ENCODE peak calls at places on chromosomes 7 and 10, in seven cellular contexts. P is aorta, T is colonic mucosa, R is lower lobe of right lung, F is thoracic aorta, B is hepatocyte, M is ovary. I is an unnamed sample.

GRCh38 chr7:155885162-155886160 is 73.2 kb upstream of the SHH start:
- DNase-seq in P (no peak), T (no peak), R (no peak), F (no peak), B (peak; percentile 63), M (no peak), I (no peak)

GRCh38 chr7:113370910-113371309 is 252.6 kb upstream of the SMIM30 start:
- DNase-seq in P (no peak), T (no peak), R (no peak), F (no peak), B (no peak), M (no peak), I (no peak)

GRCh38 chr7:32059289-32060045 is 10.7 kb downstream of the PDE1C start:
- DNase-seq in P (no peak), T (no peak), R (no peak), F (no peak), B (peak; percentile 31), M (no peak), I (no peak)

GRCh38 chr10:104546756-104547155 is 94.3 kb upstream of the SORCS3 start:
- DNase-seq in P (no peak), T (no peak), R (no peak), F (no peak), B (no peak), M (no peak), I (no peak)

GRCh38 chr10:77004917-77005564 is 632.6 kb downstream of the KCNMA1 start:
- DNase-seq in P (no peak), T (peak; percentile 33), R (no peak), F (no peak), B (peak; percentile 66), M (no peak), I (peak; percentile 19)

GRCh38 chr10:124296813-124297788 is 121.6 kb downstream of the OAT start:
- DNase-seq in P (no peak), T (no peak), R (no peak), F (no peak), B (no peak), M (no peak), I (no peak)

GRCh38 chr7:42763137-42763551 is 148.7 kb downstream of the C7orf25 start:
- DNase-seq in P (no peak), T (no peak), R (no peak), F (no peak), B (no peak), M (no peak), I (no peak)

GRCh38 chr10:32077896-32078295 is 21.7 kb upstream of the KIF5B start:
- DNase-seq in P (peak; percentile 62), T (no peak), R (no peak), F (no peak), B (peak; percentile 49), M (no peak), I (peak; percentile 51)

GRCh38 chr10:26213157-26213780 is 3.3 kb upstream of the GAD2 start:
- DNase-seq in P (no peak), T (no peak), R (no peak), F (no peak), B (no peak), M (no peak), I (no peak)

GRCh38 chr10:35398355-35398754 is 62.0 kb downstream of the CCNY start:
- DNase-seq in P (no peak), T (no peak), R (no peak), F (no peak), B (no peak), M (no peak), I (no peak)

GRCh38 chr7:91357929-91358328 is 93.7 kb downstream of the FZD1 start:
- DNase-seq in P (no peak), T (no peak), R (no peak), F (no peak), B (no peak), M (no peak), I (no peak)

GRCh38 chr7:4791738-4792536 is 16.5 kb downstream of the AP5Z1 start:
- DNase-seq in P (peak; percentile 78), T (peak; percentile 77), R (peak; percentile 83), F (no peak), B (peak; percentile 50), M (peak; percentile 94), I (peak; percentile 41)

GRCh38 chr10:132882481-132882951 is 59.9 kb downstream of the CFAP46 start:
- DNase-seq in P (peak; percentile 32), T (no peak), R (no peak), F (no peak), B (no peak), M (no peak), I (no peak)

GRCh38 chr7:103314849-103315248 is 17.6 kb downstream of the PMPCB start:
- DNase-seq in P (no peak), T (no peak), R (no peak), F (no peak), B (no peak), M (no peak), I (no peak)
- H3K36me3 ChIP-seq in P (peaks cover 10% of the 10 kb centered on the region), T (peaks cover 3% of the 10 kb centered on the region), R (peaks cover 100% of the 10 kb centered on the region), F (peaks cover 67% of the 10 kb centered on the region), B (peaks cover 12% of the 10 kb centered on the region), M (no peaks in the 10 kb centered on the region), I (peaks cover 15% of the 10 kb centered on the region)

GRCh38 chr10:86775056-86775858 is 18.8 kb downstream of the BMPR1A start:
- DNase-seq in P (no peak), T (no peak), R (no peak), F (no peak), B (peak; percentile 46), M (no peak), I (no peak)

GRCh38 chr10:86773486-86773885 is 17.1 kb downstream of the BMPR1A start:
- DNase-seq in P (no peak), T (no peak), R (no peak), F (no peak), B (no peak), M (no peak), I (no peak)

GRCh38 chr10:86769991-86770390 is 13.6 kb downstream of the BMPR1A start:
- DNase-seq in P (peak; percentile 42), T (no peak), R (no peak), F (no peak), B (no peak), M (no peak), I (no peak)

GRCh38 chr10:86768431-86768830 is 12.0 kb downstream of the BMPR1A start:
- DNase-seq in P (no peak), T (no peak), R (no peak), F (no peak), B (no peak), M (no peak), I (no peak)

GRCh38 chr10:86770412-86770960 is 14.1 kb downstream of the BMPR1A start:
- DNase-seq in P (no peak), T (no peak), R (no peak), F (no peak), B (no peak), M (no peak), I (no peak)
- H3K4me1 ChIP-seq in P (peaks cover 5% of the 10 kb centered on the region), T (no peaks in the 10 kb centered on the region), R (peaks cover 27% of the 10 kb centered on the region), F (peaks cover 90% of the 10 kb centered on the region), B (peaks cover 9% of the 10 kb centered on the region), M (peaks cover 15% of the 10 kb centered on the region), I (peaks cover 13% of the 10 kb centered on the region)

GRCh38 chr10:103106556-103106955 is 86.5 kb downstream of the NT5C2 start:
- DNase-seq in P (no peak), T (no peak), R (no peak), F (no peak), B (no peak), M (no peak), I (no peak)

GRCh38 chr10:103105462-103105861 is 87.6 kb downstream of the NT5C2 start:
- DNase-seq in P (no peak), T (no peak), R (no peak), F (no peak), B (no peak), M (no peak), I (no peak)

GRCh38 chr10:103100620-103101019 is 92.5 kb downstream of the NT5C2 start:
- DNase-seq in P (no peak), T (no peak), R (no peak), F (no peak), B (no peak), M (no peak), I (no peak)

GRCh38 chr10:103102195-103102594 is 90.9 kb downstream of the NT5C2 start:
- DNase-seq in P (no peak), T (no peak), R (no peak), F (no peak), B (no peak), M (no peak), I (no peak)

DNA sequence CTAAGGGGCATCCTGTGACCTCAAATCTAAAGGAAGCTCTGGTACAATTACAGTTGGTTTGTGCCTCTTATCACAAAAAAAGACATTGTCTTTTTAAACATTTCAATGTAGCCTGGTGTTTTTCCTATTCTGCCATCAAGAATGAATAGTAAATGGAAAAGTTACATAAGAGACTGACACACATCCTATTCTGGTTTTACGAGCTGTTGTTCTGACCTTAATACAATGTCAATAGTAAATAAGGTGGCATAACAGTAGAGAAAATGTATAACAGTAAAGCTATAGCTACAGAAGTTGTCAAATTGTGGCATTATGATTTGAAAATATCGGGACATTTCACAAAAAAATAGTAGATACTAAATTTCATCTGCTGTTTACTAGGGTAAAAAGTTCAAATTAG is 88.4 kb downstream of the NT5C2 start:
- DNase-seq in P (no peak), T (no peak), R (no peak), F (no peak), B (no peak), M (no peak), I (no peak)
- H3K36me3 ChIP-seq in P (peaks cover 2% of the 10 kb centered on the region), T (no peaks in the 10 kb centered on the region), R (peaks cover 74% of the 10 kb centered on the region), F (peaks cover 15% of the 10 kb centered on the region), B (no peaks in the 10 kb centered on the region), M (no peaks in the 10 kb centered on the region), I (peaks cover 4% of the 10 kb centered on the region)

GRCh38 chr10:79144341-79145173 is 75.8 kb downstream of the ZMIZ1 start:
- DNase-seq in P (no peak), T (no peak), R (no peak), F (no peak), B (no peak), M (no peak), I (no peak)
- H3K4me1 ChIP-seq in P (no peaks in the 10 kb centered on the region), T (peaks cover 16% of the 10 kb centered on the region), R (peaks cover 95% of the 10 kb centered on the region), F (peaks cover 49% of the 10 kb centered on the region), B (peaks cover 25% of the 10 kb centered on the region), M (peaks cover 48% of the 10 kb centered on the region), I (peaks cover 16% of the 10 kb centered on the region)

GRCh38 chr7:100358027-100358856 is at the start of gene PILRB:
- DNase-seq in P (no peak), T (no peak), R (peak; percentile 39), F (no peak), B (no peak), M (no peak), I (no peak)
- H3K36me3 ChIP-seq in P (peaks cover 7% of the 10 kb centered on the region), T (peaks cover 39% of the 10 kb centered on the region), R (peaks cover 99% of the 10 kb centered on the region), F (peaks cover 89% of the 10 kb centered on the region), B (no peaks in the 10 kb centered on the region), M (no peaks in the 10 kb centered on the region), I (peaks cover 77% of the 10 kb centered on the region)

DNA sequence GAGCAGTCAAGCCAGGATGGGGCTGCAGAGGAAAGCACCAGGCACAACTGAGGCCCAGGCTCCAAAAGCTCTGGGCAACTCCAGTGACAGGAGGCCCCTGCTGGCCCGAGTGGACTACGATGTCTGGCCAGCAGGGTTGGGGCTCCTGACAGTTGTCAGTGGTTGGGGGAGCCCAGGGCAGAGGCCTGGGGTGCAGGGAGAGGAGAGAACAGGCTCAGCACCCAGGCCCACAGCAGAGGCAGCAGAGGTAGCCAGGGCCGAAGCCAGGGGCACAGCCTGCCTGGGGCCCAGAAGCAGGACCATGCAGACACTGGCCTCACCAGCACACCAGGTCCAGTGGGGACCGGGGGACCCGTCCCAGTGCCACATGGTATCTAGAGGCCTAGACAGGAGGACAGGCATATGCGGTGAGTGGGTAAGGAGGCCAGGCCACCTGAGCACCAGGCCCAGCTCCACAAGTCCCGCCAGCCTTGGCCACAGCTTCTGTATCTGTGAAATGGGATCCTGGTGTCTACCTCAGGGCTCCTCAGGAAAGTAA is 46.0 kb upstream of the LRRC18 start:
- DNase-seq in P (no peak), T (no peak), R (no peak), F (no peak), B (no peak), M (no peak), I (no peak)
- H3K4me1 ChIP-seq in P (no peaks in the 10 kb centered on the region), T (no peaks in the 10 kb centered on the region), R (peaks cover 11% of the 10 kb centered on the region), F (no peaks in the 10 kb centered on the region), B (no peaks in the 10 kb centered on the region), M (peaks cover 6% of the 10 kb centered on the region), I (no peaks in the 10 kb centered on the region)

GRCh38 chr7:120792861-120793130 is 65.1 kb downstream of the TSPAN12 start:
- DNase-seq in P (no peak), T (no peak), R (no peak), F (no peak), B (no peak), M (no peak), I (no peak)
- H3K36me3 ChIP-seq in P (peaks cover 3% of the 10 kb centered on the region), T (no peaks in the 10 kb centered on the region), R (no peaks in the 10 kb centered on the region), F (peaks cover 5% of the 10 kb centered on the region), B (no peaks in the 10 kb centered on the region), M (no peaks in the 10 kb centered on the region), I (no peaks in the 10 kb centered on the region)